ENCODE peak calls at places on chromosomes 6 and 20, in four cellular contexts. P is H1, T is T-helper 2 cell, U is DMS79. S is an unnamed sample.

GRCh38 chr20:49852522-49853055 is 40.0 kb downstream of the SLC9A8 start:
- DNase-seq in T (no peak), U (no peak), P (no peak), S (no peak)

GRCh38 chr20:61719691-61720347 is 345.9 kb downstream of the TAF4 start:
- DNase-seq in T (peak; percentile 5), U (no peak), P (no peak), S (no peak)

GRCh38 chr6:158706369-158706982 is 56.6 kb downstream of the SYTL3 start:
- DNase-seq in P (no peak), T (no peak), U (no peak), S (no peak)

GRCh38 chr20:25032478-25033183 is 25.3 kb downstream of the ACSS1 start:
- DNase-seq in P (no peak), T (no peak), U (peak; percentile 7), S (no peak)

GRCh38 chr6:154731296-154732218 is 1.7 kb upstream of the SCAF8 start:
- DNase-seq in T (no peak), P (no peak), U (no peak), S (no peak)

GRCh38 chr6:105474234-105474633 is 71.4 kb upstream of the PREP start:
- DNase-seq in T (no peak), P (no peak), U (no peak), S (no peak)

GRCh38 chr6:108117427-108118358 is 43.2 kb upstream of the OSTM1 start:
- DNase-seq in U (no peak), P (peak; percentile 81), T (no peak), S (no peak)

GRCh38 chr6:110653381-110653780 is 161.9 kb downstream of the CDK19 start:
- DNase-seq in T (no peak), U (no peak), P (no peak), S (no peak)

GRCh38 chr6:44446626-44447297 is 59.3 kb downstream of the CDC5L start:
- DNase-seq in P (no peak), U (peak; percentile 3), T (no peak), S (no peak)

GRCh38 chr20:19257865-19258264 is 45.4 kb downstream of the SLC24A3 start:
- DNase-seq in U (no peak), P (no peak), T (no peak), S (no peak)

GRCh38 chr6:10954590-10955010 is 67.7 kb downstream of the SYCP2L start:
- DNase-seq in T (peak; percentile 56), U (no peak), P (peak; percentile 96), S (peak; percentile 29)

GRCh38 chr6:3722211-3722621 is 29.3 kb downstream of the PXDC1 start:
- DNase-seq in P (no peak), U (no peak), T (no peak), S (no peak)

GRCh38 chr20:47360489-47361267 is 4.2 kb upstream of the ZMYND8 start:
- DNase-seq in U (peak; percentile 79), T (no peak), P (peak; percentile 66), S (no peak)

GRCh38 chr6:143232849-143233248 is 172.2 kb downstream of the AIG1 start:
- DNase-seq in U (no peak), T (no peak), P (peak; percentile 68), S (no peak)

GRCh38 chr6:19836799-19837510 is at the start of gene ID4:
- DNase-seq in P (peak; percentile 92), T (no peak), U (peak; percentile 80), S (no peak)

GRCh38 chr20:4866429-4866828 is 134.9 kb downstream of the SLC23A2 start:
- DNase-seq in U (no peak), T (no peak), P (no peak), S (no peak)

GRCh38 chr20:63697357-63697867 is 960 bp downstream of the TNFRSF6B start:
- DNase-seq in P (no peak), T (no peak), U (no peak), S (no peak)

GRCh38 chr6:16751251-16751946 is 9.9 kb downstream of the ATXN1 start:
- DNase-seq in P (no peak), U (no peak), T (no peak), S (no peak)

GRCh38 chr6:75317503-75318206 is 33.1 kb upstream of the TMEM30A start:
- DNase-seq in T (no peak), P (no peak), U (no peak), S (no peak)

GRCh38 chr6:109406196-109406595 is 23.9 kb upstream of the CD164 start:
- DNase-seq in P (no peak), U (no peak), T (no peak), S (no peak)

GRCh38 chr20:51412991-51413471 is 129.5 kb downstream of the NFATC2 start:
- DNase-seq in P (no peak), T (no peak), U (no peak), S (no peak)

GRCh38 chr6:53432318-53433161 is 83.8 kb upstream of the ELOVL5 start:
- DNase-seq in T (no peak), U (no peak), P (no peak), S (no peak)

GRCh38 chr6:20117474-20117873 is 94.8 kb downstream of the MBOAT1 start:
- DNase-seq in T (no peak), U (peak; percentile 17), P (no peak), S (no peak)

GRCh38 chr6:6736753-6737654 is 148.5 kb downstream of the LY86 start:
- DNase-seq in P (peak; percentile 82), T (no peak), U (no peak), S (no peak)

GRCh38 chr6:10526156-10526555 is 5.0 kb downstream of the GCNT2 start:
- DNase-seq in T (no peak), U (no peak), P (no peak), S (no peak)

GRCh38 chr6:16929814-16930213 is 168.6 kb upstream of the ATXN1 start:
- DNase-seq in T (no peak), P (no peak), U (no peak), S (no peak)

GRCh38 chr6:3205913-3206312 is 21.5 kb downstream of the TUBB2B start:
- DNase-seq in U (no peak), P (no peak), T (no peak), S (no peak)

GRCh38 chr6:39343461-39343870 is 21.0 kb upstream of the KCNK16 start:
- DNase-seq in U (no peak), T (no peak), P (no peak), S (no peak)

GRCh38 chr6:41759905-41760579 is 12.8 kb upstream of the PGC start:
- DNase-seq in P (no peak), T (no peak), U (no peak), S (no peak)

GRCh38 chr20:23092409-23092756 is 6.3 kb upstream of the CD93 start:
- DNase-seq in U (no peak), P (no peak), T (no peak), S (no peak)

GRCh38 chr6:69391106-69391505 is 405.7 kb downstream of the LMBRD1 start:
- DNase-seq in T (no peak), P (no peak), U (no peak), S (no peak)

GRCh38 chr6:105804436-105804835 is 281.7 kb upstream of the PRDM1 start:
- DNase-seq in U (no peak), P (no peak), T (no peak), S (no peak)

GRCh38 chr6:132084811-132085509 is 133.8 kb upstream of the CCN2 start:
- DNase-seq in P (no peak), T (no peak), U (no peak), S (no peak)

GRCh38 chr6:33746651-33747100 is at the start of gene IP6K3:
- DNase-seq in U (no peak), P (no peak), T (no peak), S (no peak)

GRCh38 chr6:163263998-163264661 is 150.4 kb upstream of the QKI start:
- DNase-seq in U (no peak), P (no peak), T (no peak), S (no peak)

GRCh38 chr6:142838821-142839685 is 105.9 kb downstream of the HIVEP2 start:
- DNase-seq in P (no peak), U (no peak), T (no peak), S (no peak)

GRCh38 chr6:124795879-124796838 is 166.1 kb upstream of the RNF217 start:
- DNase-seq in P (peak; percentile 49), U (no peak), T (no peak), S (no peak)

GRCh38 chr6:13360671-13361540 is 32.6 kb upstream of the TBC1D7 start:
- DNase-seq in P (no peak), T (no peak), U (no peak), S (no peak)

GRCh38 chr20:32971703-32972161 is 32.5 kb downstream of the SUN5 start:
- DNase-seq in T (no peak), P (peak; percentile 46), U (no peak), S (no peak)

S was measured in T follicular helper cell.